ENCODE peak calls at places on chromosomes 1 and 21, in four cellular contexts. V is A549, A is stomach, P is ovary. U is an unnamed sample.

GRCh38 chr1:54112027-54112426 is 40.8 kb downstream of the CDCP2 start:
- DNase-seq in V (no peak), A (no peak), P (no peak), U (no peak)

GRCh38 chr1:87226341-87226760 is 102.3 kb upstream of the LMO4 start:
- DNase-seq in P (peak), A (peak), V (peak), U (no peak)

GRCh38 chr1:43706598-43707190 is 642 bp upstream of the ST3GAL3 start:
- DNase-seq in V (peak), A (no peak), P (no peak), U (peak)

GRCh38 chr1:210250998-210251679 is 18.5 kb downstream of the SERTAD4 start:
- DNase-seq in P (peak), V (peak), A (peak), U (peak)

GRCh38 chr1:23423415-23424170 is 955 bp downstream of the TCEA3 start:
- DNase-seq in V (no peak), A (peak), P (peak), U (peak)

GRCh38 chr1:202165942-202166843 is 5.8 kb upstream of the PTPN7 start:
- DNase-seq in V (no peak), A (no peak), P (no peak), U (no peak)

GRCh38 chr1:17363771-17364170 is 8.2 kb upstream of the PADI6 start:
- DNase-seq in A (no peak), V (no peak), P (no peak), U (no peak)

GRCh38 chr21:45973475-45974072 is 8.0 kb upstream of the COL6A1 start:
- DNase-seq in A (peak), P (peak), V (peak), U (peak)

GRCh38 chr1:44250113-44250781 is 37.0 kb downstream of the DMAP1 start:
- DNase-seq in A (no peak), V (no peak), P (no peak), U (no peak)

GRCh38 chr1:59378621-59379020 is 81.7 kb downstream of the FGGY start:
- DNase-seq in V (no peak), A (no peak), P (no peak), U (no peak)

GRCh38 chr1:225817611-225818061 is 7.7 kb downstream of the EPHX1 start:
- DNase-seq in V (peak), A (peak), P (peak), U (peak)

GRCh38 chr1:229221106-229222019 is 49.5 kb upstream of the RAB4A start:
- DNase-seq in P (no peak), A (peak), V (peak), U (no peak)

DNA sequence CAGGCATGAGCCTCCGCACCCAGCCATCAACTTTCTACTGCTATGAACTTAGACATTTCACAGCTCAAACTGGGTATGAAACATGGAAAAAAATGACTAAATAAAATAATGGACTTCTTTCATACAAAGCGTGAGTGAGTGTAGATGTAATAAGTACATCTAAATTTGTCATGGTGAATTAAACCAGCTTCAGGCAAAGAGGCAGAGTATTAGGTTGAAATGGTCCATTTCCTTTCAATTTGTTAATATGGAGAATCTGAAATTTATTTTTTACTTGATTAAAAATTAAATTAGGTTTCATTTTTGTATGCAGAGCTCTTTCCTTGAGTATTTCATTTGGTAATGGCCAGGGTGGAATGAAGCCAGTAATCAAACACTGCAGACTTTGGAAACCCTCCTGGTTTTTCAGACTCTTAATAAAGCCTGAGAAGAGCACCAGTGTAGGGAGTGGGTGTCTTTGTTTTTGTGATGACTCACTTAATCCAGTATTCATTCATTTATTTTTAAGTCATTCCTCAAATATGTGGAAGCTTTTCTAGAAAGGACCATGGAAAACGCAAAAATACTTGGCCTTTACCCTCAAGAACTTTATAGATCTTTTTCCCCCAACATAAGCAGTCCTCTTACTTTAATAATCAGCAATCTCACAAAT is 49.2 kb downstream of the ALG14 start:
- DNase-seq in V (no peak), P (no peak), A (no peak), U (no peak)
- TF ChIP-seq EP300 in V (no peak), P (no peak), A (no peak), U (no peak)

DNA sequence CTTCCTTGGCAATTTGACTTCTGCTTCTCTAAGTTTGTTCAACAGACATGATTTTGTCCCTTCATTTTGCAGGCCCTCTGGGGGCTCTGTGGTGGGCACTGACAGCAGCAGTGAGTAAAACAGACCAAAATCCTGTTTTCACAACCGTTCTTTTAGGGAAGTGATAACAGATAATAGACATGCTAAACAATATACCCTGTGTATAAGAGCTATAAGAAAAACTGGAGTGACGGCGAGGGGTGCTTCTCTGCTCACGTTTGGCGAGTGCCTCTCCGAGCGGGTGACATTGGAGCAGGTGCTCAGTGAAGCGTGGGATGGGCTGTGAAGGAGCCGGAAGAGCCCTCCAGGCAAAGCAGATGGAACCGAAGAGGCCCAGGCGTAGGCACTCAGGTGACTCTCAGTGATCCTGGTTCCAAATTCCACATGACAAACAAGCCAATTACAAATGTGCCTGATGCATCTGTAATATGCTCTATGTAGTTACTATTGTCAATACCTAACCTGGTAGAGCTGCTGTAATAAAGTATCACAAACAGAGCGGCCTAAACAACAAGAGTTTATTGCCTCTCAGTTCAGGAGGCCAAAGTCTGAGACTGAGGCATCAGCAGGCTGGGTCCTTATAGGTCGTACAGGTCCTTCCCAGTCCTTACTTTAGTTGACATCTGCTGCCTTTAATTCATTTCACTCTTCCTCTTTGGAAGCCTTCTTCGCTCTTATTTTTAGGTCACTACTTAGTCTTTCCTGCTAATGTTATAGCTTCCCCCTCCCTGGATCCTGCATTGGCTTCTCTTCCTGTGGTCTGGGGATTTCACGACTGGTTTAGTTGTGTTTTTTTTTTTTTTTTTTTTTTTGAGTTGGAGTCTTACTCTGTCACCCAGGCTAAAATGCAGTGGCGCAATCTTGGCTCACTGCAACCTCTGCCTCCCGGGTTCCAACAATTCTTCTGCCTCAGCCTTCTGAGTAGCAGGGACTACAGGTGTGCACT is 20.1 kb downstream of the OR2B11 start:
- DNase-seq in V (no peak), A (no peak), P (no peak), U (no peak)
- TF ChIP-seq EP300 in V (no peak), A (no peak), P (no peak), U (no peak)

DNA sequence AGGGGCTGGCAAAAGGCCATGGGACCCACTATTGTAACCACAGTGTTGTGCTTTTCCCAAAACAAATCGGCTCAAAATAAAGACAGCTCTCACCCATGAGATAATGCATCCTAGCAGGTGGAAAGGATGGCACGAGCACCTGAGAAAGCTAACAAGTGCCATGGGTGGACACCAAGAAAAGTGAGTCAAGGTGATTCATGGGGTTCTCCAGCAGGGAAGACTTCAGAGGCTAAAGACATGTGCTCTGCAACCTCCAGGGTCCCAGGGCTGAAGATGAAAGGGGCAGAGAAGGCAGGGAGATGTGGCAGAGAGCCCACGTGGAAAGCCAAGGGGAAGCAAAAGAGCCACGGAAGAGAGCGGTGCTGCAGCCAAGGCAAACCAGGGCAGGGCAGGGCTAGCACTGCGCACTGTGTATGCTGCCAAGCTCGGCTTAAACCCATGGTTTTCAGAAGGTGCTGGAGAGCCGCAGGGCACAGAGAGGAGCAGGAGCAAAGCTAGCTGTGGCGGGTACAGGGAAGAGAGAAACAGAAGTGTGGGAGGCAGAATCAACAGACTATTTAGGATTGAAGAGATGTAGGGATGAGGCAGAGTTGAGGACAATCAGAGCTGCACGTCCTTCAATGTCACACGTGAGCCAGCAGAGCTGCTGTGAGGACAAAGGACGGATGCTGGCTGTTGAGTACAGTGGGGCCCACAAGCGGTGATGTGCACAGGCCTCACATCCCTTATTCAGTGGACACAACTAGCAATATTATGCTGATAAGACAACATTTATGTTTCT is 41.8 kb upstream of the C1orf198 start:
- DNase-seq in A (peak), V (no peak), P (no peak), U (no peak)
- TF ChIP-seq EP300 in A (no peak), V (no peak), P (no peak), U (no peak)

GRCh38 chr1:19438552-19439196 is 46.7 kb downstream of the CAPZB start:
- DNase-seq in P (no peak), A (no peak), V (no peak), U (no peak)

GRCh38 chr1:19436716-19437476 is 48.4 kb downstream of the CAPZB start:
- DNase-seq in V (peak), A (peak), P (peak), U (peak)

GRCh38 chr1:19439464-19440171 is 45.7 kb downstream of the CAPZB start:
- DNase-seq in A (no peak), V (peak), P (peak), U (no peak)

GRCh38 chr1:19435851-19436465 is 49.4 kb downstream of the CAPZB start:
- DNase-seq in P (no peak), A (no peak), V (no peak), U (no peak)

GRCh38 chr1:19437911-19438310 is 47.4 kb downstream of the CAPZB start:
- DNase-seq in V (no peak), P (peak), A (peak), U (no peak)
- TF ChIP-seq EP300 in V (no peak), P (peak), A (peak), U (no peak)

GRCh38 chr21:34836103-34836932 is 167.5 kb downstream of the CLIC6 start:
- DNase-seq in P (peak), A (peak), V (peak), U (peak)
- TF ChIP-seq EP300 in P (no peak), A (no peak), V (peak), U (peak)

GRCh38 chr21:37367758-37368535 is 1.4 kb downstream of the DYRK1A start:
- DNase-seq in P (peak), V (no peak), A (peak), U (peak)

GRCh38 chr21:37367301-37367757 is 756 bp downstream of the DYRK1A start:
- DNase-seq in P (no peak), A (peak), V (no peak), U (no peak)

GRCh38 chr21:37364722-37365121 is 1.9 kb upstream of the DYRK1A start:
- DNase-seq in P (no peak), V (no peak), A (no peak), U (no peak)

GRCh38 chr21:37365657-37366487 is 701 bp upstream of the DYRK1A start:
- DNase-seq in P (peak), A (peak), V (peak), U (peak)

DNA sequence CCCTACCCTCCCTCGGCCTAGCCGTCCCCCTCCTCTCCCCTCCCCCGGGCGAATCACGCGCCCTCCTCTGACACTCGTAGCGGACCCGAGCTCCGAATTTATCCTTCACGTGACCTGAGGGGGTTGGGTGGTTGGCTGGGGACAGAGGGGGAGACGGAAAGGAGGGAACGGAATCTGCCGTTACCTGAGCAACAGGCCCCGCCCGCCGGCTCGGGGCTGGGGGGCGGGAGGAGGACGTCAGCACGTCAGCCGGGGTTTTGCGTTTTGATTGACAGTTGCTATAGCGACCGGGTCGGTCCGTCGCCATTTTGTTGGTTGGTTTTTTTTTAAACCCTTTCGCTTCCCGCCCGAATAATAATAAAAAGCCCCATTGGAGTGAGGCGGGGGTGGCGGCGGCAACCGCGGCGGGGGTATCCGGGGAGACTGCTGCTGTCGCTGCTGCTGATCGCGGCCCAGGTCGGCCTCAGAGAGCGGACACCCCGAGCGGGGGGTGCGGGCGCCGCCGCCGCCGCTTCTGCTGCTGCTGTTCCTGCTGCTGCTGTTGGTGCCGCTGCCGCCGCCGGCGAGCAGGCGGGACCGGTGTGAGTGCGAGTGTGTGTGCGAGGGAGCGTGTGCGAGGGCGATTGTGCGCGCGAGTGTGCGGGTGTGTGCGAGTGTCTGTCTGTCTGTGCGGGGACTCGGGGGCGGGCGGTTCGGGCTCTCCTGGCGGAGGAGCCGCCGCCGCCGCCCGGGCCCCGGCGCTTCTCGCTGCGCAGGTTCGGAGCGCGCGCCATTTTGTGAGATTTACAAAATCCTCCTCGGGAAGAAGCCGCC is at the start of gene DYRK1A:
- DNase-seq in P (peak), A (peak), V (peak), U (peak)
- TF ChIP-seq EP300 in P (peak), A (no peak), V (no peak), U (no peak)

DNA sequence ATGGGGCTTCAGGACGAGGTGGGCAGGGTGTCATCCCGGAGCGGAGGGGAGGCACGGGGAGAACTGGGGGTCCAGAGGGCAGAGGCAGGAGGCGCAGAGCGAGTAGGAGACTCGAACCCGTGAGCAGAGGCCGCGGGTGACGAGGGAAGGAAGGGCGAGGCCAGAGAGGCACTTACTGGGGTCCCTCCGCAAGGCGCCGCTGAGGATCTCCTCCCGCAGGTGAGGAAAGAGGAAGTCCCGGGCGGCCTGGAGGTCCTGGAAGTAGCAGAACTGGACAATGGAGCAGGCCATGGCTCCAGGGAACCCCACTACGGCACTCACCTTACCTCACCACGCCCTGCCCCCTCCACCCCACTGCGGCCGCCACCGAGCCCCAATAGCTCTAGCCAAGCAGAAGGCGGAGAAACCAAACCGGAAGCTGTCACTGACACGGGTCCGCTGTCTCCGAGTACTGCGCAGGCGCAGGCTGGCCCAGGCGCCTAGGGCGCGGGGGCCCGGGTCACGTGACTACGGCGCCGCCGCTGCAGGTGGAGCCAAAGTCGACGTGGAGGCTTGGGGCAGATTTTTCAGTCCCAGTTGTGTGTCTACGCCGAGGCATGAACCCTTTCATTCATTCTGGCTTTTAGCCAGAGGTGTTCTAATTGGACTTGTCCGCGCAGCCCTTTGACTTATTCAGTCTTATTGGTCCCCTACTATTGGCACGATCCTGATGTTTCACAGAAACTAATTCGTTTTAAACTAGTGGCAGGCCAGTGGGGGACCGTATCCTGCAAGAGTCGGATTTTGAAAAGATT is at the start of gene RAB3GAP2:
- DNase-seq in A (peak), P (peak), V (peak), U (peak)
- TF ChIP-seq EP300 in A (no peak), P (no peak), V (no peak), U (peak)

GRCh38 chr1:199041173-199041914 is 402.5 kb downstream of the PTPRC start:
- DNase-seq in P (no peak), A (no peak), V (no peak), U (no peak)
- TF ChIP-seq EP300 in P (no peak), A (no peak), V (no peak), U (no peak)

DNA sequence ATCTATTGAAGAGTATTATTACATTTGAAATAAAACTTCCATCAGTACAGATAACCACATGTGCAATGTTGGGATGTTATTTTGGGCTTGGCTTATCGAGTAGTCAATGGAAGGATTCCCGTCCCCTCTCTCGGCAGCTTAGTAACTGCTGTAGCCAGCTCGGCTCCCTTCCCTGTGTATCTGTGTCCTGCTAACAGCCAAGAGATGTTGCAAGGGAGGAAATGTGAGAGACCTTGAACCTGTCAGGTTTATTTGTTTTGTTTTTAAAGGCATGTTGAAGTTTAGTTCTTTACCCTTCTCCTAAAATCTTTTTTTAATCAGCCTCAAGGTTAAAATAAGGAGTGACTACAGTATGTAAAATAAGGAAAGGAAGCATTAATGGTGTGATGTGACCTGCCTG is 13.6 kb upstream of the TARS2 start:
- DNase-seq in V (no peak), A (no peak), P (peak), U (no peak)
- TF ChIP-seq EP300 in V (no peak), A (no peak), P (no peak), U (no peak)

GRCh38 chr1:40449684-40450490 is at the start of gene ZFP69B:
- DNase-seq in A (peak), P (peak), V (peak), U (peak)
- TF ChIP-seq EP300 in A (no peak), P (no peak), V (no peak), U (no peak)